ENCODE peak calls at places on chromosomes 12 and 14, in ten cellular contexts. D is cardiac muscle cell; T is GM23248; A is CD8-positive, alpha-beta T cell; H is A549; G is AG04450; R is ovary; W is IMR-90; F is endodermal cell; X is CD4-positive, alpha-beta T cell. O is an unnamed sample.
A peak's percentile ranks its signal among the peaks of the same experiment; 100 is the strongest.

GRCh38 chr14:68780358-68781160 is 12.3 kb downstream of the ZFP36L1 start:
- DNase-seq in T (peak; percentile 82), W (peak; percentile 62), F (peak; percentile 76), R (peak; percentile 82), A (peak; percentile 70), X (peak; percentile 41), H (peak; percentile 53), G (no peak), D (peak; percentile 89), O (peak; percentile 78)

GRCh38 chr14:90903101-90903500 is 86.9 kb upstream of the TTC7B start:
- DNase-seq in T (peak; percentile 72), W (peak; percentile 53), X (peak; percentile 47), H (peak; percentile 63), A (peak; percentile 63), D (peak; percentile 68), R (peak; percentile 48), F (peak; percentile 76), G (peak; percentile 15), O (peak; percentile 65)

GRCh38 chr12:9106610-9107541 is 8.8 kb downstream of the A2M start:
- DNase-seq in F (no peak), X (no peak), W (no peak), A (no peak), R (no peak), D (no peak), H (no peak), T (no peak), G (no peak), O (no peak)

GRCh38 chr12:46660276-46660675 is 165.5 kb downstream of the SLC38A4 start:
- DNase-seq in W (peak; percentile 30), G (no peak), R (no peak), T (peak; percentile 56), X (no peak), H (no peak), D (peak; percentile 50), F (no peak), A (no peak), O (peak; percentile 43)

GRCh38 chr12:39816671-39817185 is 197.1 kb upstream of the ABCD2 start:
- DNase-seq in A (no peak), R (no peak), X (no peak), F (no peak), W (no peak), T (no peak), D (no peak), G (no peak), H (no peak), O (no peak)

GRCh38 chr14:91911474-91912032 is 35.9 kb downstream of the FBLN5 start:
- DNase-seq in R (no peak), A (peak; percentile 71), T (peak; percentile 72), H (peak; percentile 68), X (no peak), D (peak; percentile 75), F (peak; percentile 83), W (peak; percentile 33), G (no peak), O (peak; percentile 44)

GRCh38 chr12:45353944-45354343 is 138.0 kb downstream of the ANO6 start:
- DNase-seq in X (no peak), T (no peak), R (no peak), F (no peak), A (no peak), W (no peak), G (no peak), H (no peak), D (no peak), O (no peak)

GRCh38 chr12:58420496-58420895 is 479.1 kb downstream of the ATP23 start:
- DNase-seq in A (no peak), W (no peak), D (no peak), H (no peak), T (peak; percentile 79), R (no peak), X (no peak), F (no peak), G (no peak), O (no peak)

GRCh38 chr12:96902076-96902475 is 5.0 kb upstream of the NEDD1 start:
- DNase-seq in X (no peak), F (no peak), G (no peak), H (peak; percentile 48), W (no peak), D (no peak), A (no peak), T (no peak), R (no peak), O (no peak)

GRCh38 chr14:52007637-52008036 is 18.3 kb downstream of the RTRAF start:
- DNase-seq in D (no peak), A (no peak), H (no peak), W (no peak), R (no peak), X (no peak), T (no peak), F (no peak), G (no peak), O (no peak)

GRCh38 chr12:98409543-98409942 is 105.8 kb upstream of the TMPO start:
- DNase-seq in G (no peak), R (no peak), F (no peak), H (no peak), A (no peak), X (no peak), D (no peak), T (no peak), W (no peak), O (no peak)

GRCh38 chr12:46372131-46372851 is at the start of gene SLC38A2:
- DNase-seq in R (peak; percentile 99), X (peak; percentile 98), G (no peak), A (peak; percentile 99), H (peak; percentile 94), F (peak; percentile 99), D (peak; percentile 96), W (peak; percentile 90), T (peak; percentile 99), O (peak; percentile 94)

GRCh38 chr14:65352964-65353530 is 59.5 kb upstream of the FUT8 start:
- DNase-seq in H (peak; percentile 60), A (no peak), D (no peak), W (no peak), G (no peak), X (no peak), T (peak; percentile 54), F (no peak), R (no peak), O (no peak)

DNA sequence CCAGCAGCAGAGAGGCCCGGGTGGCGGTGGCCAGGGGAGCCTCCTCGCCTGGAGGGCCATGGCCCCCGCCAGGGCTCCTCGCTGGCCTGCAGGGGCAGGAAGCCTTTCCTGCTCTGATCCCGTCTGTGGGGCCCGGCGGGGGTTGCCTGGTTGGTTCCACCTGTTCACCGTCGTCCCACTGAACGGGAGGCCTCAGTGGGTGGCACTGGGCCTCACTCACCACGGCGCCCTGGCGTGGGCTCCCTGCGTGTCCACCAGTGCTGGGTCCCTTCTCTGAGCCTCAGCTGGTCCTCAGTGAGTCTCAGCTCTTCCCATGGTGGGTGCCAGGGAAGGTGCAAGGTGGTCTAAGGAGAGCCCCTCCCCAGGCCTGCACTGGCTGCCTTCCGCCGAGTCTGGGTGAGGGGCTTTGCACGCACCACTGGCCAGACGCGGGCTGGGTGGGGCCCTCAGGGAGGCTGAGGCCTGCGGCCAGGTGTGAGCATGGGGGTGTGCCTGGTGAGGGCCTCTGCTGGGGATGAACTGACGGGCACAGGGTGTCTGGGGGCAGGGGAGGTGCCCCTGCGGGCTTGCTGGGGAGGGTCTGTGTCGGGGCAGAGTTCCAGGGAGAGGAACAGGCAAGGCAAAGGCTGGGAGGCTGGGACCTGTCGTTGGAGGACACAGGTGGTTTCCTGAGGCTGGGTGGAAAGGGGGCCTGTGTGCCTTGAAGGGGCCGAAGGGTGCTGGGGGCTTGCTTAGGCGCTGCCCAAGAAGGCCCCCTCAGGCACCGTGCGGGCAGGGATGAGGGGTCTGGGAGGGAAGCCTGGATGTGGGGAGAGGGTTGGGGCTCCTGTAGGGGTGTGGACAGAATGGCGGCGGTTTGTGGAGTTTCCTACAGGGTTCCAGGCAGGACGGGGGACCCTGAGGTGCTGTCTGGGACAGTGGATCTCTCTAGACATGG is 339.8 kb downstream of the TMEM121 start:
- DNase-seq in X (peak; percentile 21), G (no peak), A (peak; percentile 47), W (no peak), H (no peak), T (no peak), R (peak; percentile 17), F (peak; percentile 17), D (no peak), O (no peak)
- H3K9me3 ChIP-seq in X (no peaks in the 10 kb centered on the region), G (peaks cover 65% of the 10 kb centered on the region), A (no peaks in the 10 kb centered on the region), W (peaks cover 49% of the 10 kb centered on the region), H (no peaks in the 10 kb centered on the region), T (no peaks in the 10 kb centered on the region), R (no peaks in the 10 kb centered on the region), F (peaks cover 57% of the 10 kb centered on the region), D (no peaks in the 10 kb centered on the region), O (peaks cover 8% of the 10 kb centered on the region)

GRCh38 chr14:56153271-56153670 is 35.1 kb downstream of the PELI2 start:
- DNase-seq in T (no peak), D (no peak), W (peak; percentile 32), R (no peak), A (no peak), F (no peak), X (no peak), G (no peak), H (no peak), O (no peak)

GRCh38 chr14:56159066-56159465 is 40.9 kb downstream of the PELI2 start:
- DNase-seq in F (no peak), A (no peak), R (no peak), W (no peak), X (no peak), H (no peak), T (no peak), D (no peak), G (no peak), O (no peak)

GRCh38 chr14:56152221-56152620 is 34.0 kb downstream of the PELI2 start:
- DNase-seq in W (no peak), R (no peak), D (no peak), G (no peak), F (no peak), H (no peak), A (no peak), X (no peak), T (no peak), O (no peak)

GRCh38 chr14:56154321-56154720 is 36.1 kb downstream of the PELI2 start:
- DNase-seq in T (no peak), R (no peak), D (no peak), A (no peak), X (no peak), H (no peak), F (no peak), G (no peak), W (no peak), O (no peak)

GRCh38 chr14:56156096-56156495 is 37.9 kb downstream of the PELI2 start:
- DNase-seq in D (no peak), T (peak; percentile 44), H (no peak), A (no peak), W (peak; percentile 54), G (no peak), X (no peak), F (no peak), R (no peak), O (no peak)
- H3K9me3 ChIP-seq in D (no peaks in the 10 kb centered on the region), T (no peaks in the 10 kb centered on the region), H (no peaks in the 10 kb centered on the region), A (no peaks in the 10 kb centered on the region), W (no peaks in the 10 kb centered on the region), G (no peaks in the 10 kb centered on the region), X (no peaks in the 10 kb centered on the region), F (no peaks in the 10 kb centered on the region), R (no peaks in the 10 kb centered on the region), O (no peaks in the 10 kb centered on the region)

GRCh38 chr12:79563021-79563739 is 127.6 kb downstream of the PAWR start:
- DNase-seq in R (no peak), A (no peak), D (no peak), H (no peak), X (no peak), G (no peak), F (no peak), W (no peak), T (peak; percentile 5), O (no peak)
- H3K9me3 ChIP-seq in R (no peaks in the 10 kb centered on the region), A (no peaks in the 10 kb centered on the region), D (no peaks in the 10 kb centered on the region), H (no peaks in the 10 kb centered on the region), X (no peaks in the 10 kb centered on the region), G (peaks cover 19% of the 10 kb centered on the region), F (peaks cover 73% of the 10 kb centered on the region), W (peaks cover 4% of the 10 kb centered on the region), T (no peaks in the 10 kb centered on the region), O (no peaks in the 10 kb centered on the region)

GRCh38 chr14:87082917-87083316 is 910.1 kb downstream of the GALC start:
- DNase-seq in H (no peak), A (no peak), T (no peak), R (no peak), G (no peak), D (no peak), F (no peak), W (no peak), X (no peak), O (no peak)
- H3K9me3 ChIP-seq in H (no peaks in the 10 kb centered on the region), A (no peaks in the 10 kb centered on the region), T (no peaks in the 10 kb centered on the region), R (no peaks in the 10 kb centered on the region), G (no peaks in the 10 kb centered on the region), D (no peaks in the 10 kb centered on the region), F (no peaks in the 10 kb centered on the region), W (no peaks in the 10 kb centered on the region), X (peaks cover 3% of the 10 kb centered on the region), O (no peaks in the 10 kb centered on the region)